ENCODE peak calls at places on chromosomes 4 and X, in eight cellular contexts. B is Ammon's horn; F is GM04503; Q is H54; M is T-helper 2 cell; D is CD4-positive, alpha-beta memory T cell; P is BE2C; R is GM12891. A is an unnamed sample.

GRCh38 chr4:95547708-95548471 is 883 bp downstream of the UNC5C start:
- DNase-seq in R (no peak), Q (no peak), P (peak; percentile 42), M (no peak), B (peak; percentile 76), F (no peak), D (no peak), A (no peak)

GRCh38 chrX:16993791-16994318 is 47.4 kb downstream of the REPS2 start:
- DNase-seq in Q (no peak), F (no peak), R (no peak), P (no peak), M (no peak), B (peak; percentile 41), D (no peak), A (no peak)

GRCh38 chrX:85859426-85859825 is 187.9 kb downstream of the CHM start:
- DNase-seq in M (no peak), R (no peak), Q (no peak), P (no peak), B (no peak), D (no peak), F (no peak), A (no peak)

GRCh38 chr4:99117876-99118693 is 26.0 kb downstream of the ADH4 start:
- DNase-seq in D (no peak), P (no peak), M (no peak), R (peak; percentile 3), Q (no peak), F (no peak), B (no peak), A (no peak)

GRCh38 chr4:185847352-185848078 is 35.5 kb upstream of the SORBS2 start:
- DNase-seq in D (no peak), R (no peak), B (peak; percentile 16), M (no peak), Q (peak; percentile 32), F (peak; percentile 64), P (peak; percentile 75), A (peak; percentile 47)

GRCh38 chr4:74755486-74755885 is 38.8 kb downstream of the BTC start:
- DNase-seq in Q (no peak), M (no peak), P (no peak), R (no peak), B (no peak), D (no peak), F (no peak), A (no peak)

GRCh38 chrX:134236690-134237362 is at the start of gene CCDC160:
- DNase-seq in R (peak; percentile 20), M (no peak), B (peak; percentile 62), P (peak; percentile 65), D (no peak), F (no peak), Q (no peak), A (no peak)

GRCh38 chrX:149720021-149720689 is 8.3 kb downstream of the MAGEA11 start:
- DNase-seq in P (no peak), R (no peak), F (no peak), Q (no peak), M (no peak), D (no peak), B (no peak), A (no peak)

GRCh38 chr4:22356996-22357596 is 158.8 kb downstream of the ADGRA3 start:
- DNase-seq in M (no peak), Q (no peak), B (peak; percentile 45), D (no peak), P (no peak), F (no peak), R (peak; percentile 3), A (peak; percentile 29)